ENCODE peak calls at places on chromosomes 16 and 17, in five cellular contexts. A is cardiac muscle cell, D is IMR-90, U is K562, J is colonic mucosa. Y is an unnamed sample.
A peak's percentile ranks its signal among the peaks of the same experiment; 100 is the strongest.

GRCh38 chr16:85673529-85674417 is 15.0 kb downstream of the GINS2 start:
- DNase-seq in A (peak; percentile 82), D (peak; percentile 75), U (no peak), J (no peak), Y (no peak)

GRCh38 chr16:2500937-2501750 is 12.6 kb upstream of the ATP6V0C start:
- DNase-seq in D (peak; percentile 69), J (peak; percentile 82), A (peak; percentile 88), U (peak; percentile 81), Y (peak; percentile 97)

GRCh38 chr17:77366206-77366557 is 225.4 kb downstream of the SEC14L1 start:
- DNase-seq in U (no peak), A (no peak), J (no peak), D (peak; percentile 46), Y (no peak)

GRCh38 chr17:6591599-6592158 is 35.3 kb upstream of the PITPNM3 start:
- DNase-seq in J (no peak), U (no peak), D (peak; percentile 94), A (peak; percentile 84), Y (no peak)

GRCh38 chr17:79135011-79135410 is 60.4 kb downstream of the ENGASE start:
- DNase-seq in U (no peak), A (no peak), J (no peak), D (no peak), Y (no peak)

GRCh38 chr16:83727751-83728352 is 79.9 kb upstream of the HSBP1 start:
- DNase-seq in D (no peak), J (no peak), A (no peak), U (no peak), Y (no peak)

GRCh38 chr16:57667526-57668258 is 414 bp upstream of the ADGRG3 start:
- DNase-seq in U (peak; percentile 78), A (peak; percentile 68), J (no peak), D (peak; percentile 38), Y (peak; percentile 74)

GRCh38 chr17:50219939-50220465 is 18.6 kb upstream of the COL1A1 start:
- DNase-seq in A (peak; percentile 90), D (peak; percentile 75), J (no peak), U (no peak), Y (peak; percentile 82)

GRCh38 chr16:34802848-34803599 is 1343.6 kb downstream of the TP53TG3F start:
- DNase-seq in A (no peak), J (no peak), U (no peak), D (no peak), Y (no peak)

GRCh38 chr17:61362396-61362795 is 37.2 kb upstream of the TBX2 start:
- DNase-seq in U (no peak), J (no peak), A (no peak), D (no peak), Y (peak; percentile 83)

GRCh38 chr17:69717819-69718218 is 303.3 kb downstream of the MAP2K6 start:
- DNase-seq in A (no peak), J (no peak), U (no peak), D (no peak), Y (no peak)

GRCh38 chr17:72388765-72389473 is 268.1 kb downstream of the SOX9 start:
- DNase-seq in A (peak; percentile 33), J (no peak), U (no peak), D (no peak), Y (peak; percentile 67)

GRCh38 chr17:56499799-56500388 is 93.6 kb upstream of the NOG start:
- DNase-seq in J (no peak), A (peak; percentile 21), U (peak; percentile 19), D (peak; percentile 37), Y (peak; percentile 65)

GRCh38 chr16:88003316-88003715 is 52.1 kb downstream of the BANP start:
- DNase-seq in U (no peak), J (no peak), D (no peak), A (no peak), Y (no peak)

GRCh38 chr16:83199012-83199411 is 572.2 kb downstream of the CDH13 start:
- DNase-seq in A (no peak), U (no peak), D (no peak), J (no peak), Y (no peak)

GRCh38 chr16:21302898-21303528 is 24.9 kb upstream of the CRYM start:
- DNase-seq in J (peak; percentile 50), A (peak; percentile 30), D (peak; percentile 93), U (peak; percentile 34), Y (no peak)

GRCh38 chr16:89315791-89316581 is 98.5 kb downstream of the ZNF778 start:
- DNase-seq in D (peak; percentile 89), J (peak; percentile 44), A (peak; percentile 73), U (peak; percentile 33), Y (no peak)

GRCh38 chr17:48644159-48644558 is 18.0 kb upstream of the HOXB9 start:
- DNase-seq in U (no peak), A (no peak), J (peak; percentile 41), D (no peak), Y (peak; percentile 14)

GRCh38 chr17:40191237-40192208 is 14.3 kb downstream of the RAPGEFL1 start:
- DNase-seq in A (peak; percentile 81), U (peak; percentile 80), D (peak; percentile 76), J (peak; percentile 66), Y (peak; percentile 97)

GRCh38 chr16:28845173-28846079 is 722 bp downstream of the TUFM start:
- DNase-seq in D (peak; percentile 12), A (peak; percentile 26), U (peak; percentile 60), J (peak; percentile 81), Y (peak; percentile 64)

GRCh38 chr16:70529051-70529777 is 5.6 kb downstream of the SF3B3 start:
- DNase-seq in D (peak; percentile 79), U (no peak), J (no peak), A (peak; percentile 67), Y (no peak)

GRCh38 chr17:79023886-79024771 is at the start of gene C1QTNF1:
- DNase-seq in U (no peak), D (peak; percentile 38), J (peak; percentile 73), A (peak; percentile 88), Y (peak; percentile 92)

GRCh38 chr17:57534863-57535651 is 210.0 kb downstream of the CCDC182 start:
- DNase-seq in D (no peak), U (peak; percentile 51), J (no peak), A (peak; percentile 35), Y (no peak)

GRCh38 chr17:15915996-15916395 is 28.9 kb upstream of the ADORA2B start:
- DNase-seq in D (no peak), J (no peak), U (no peak), A (no peak), Y (no peak)

GRCh38 chr16:56259425-56259779 is 68.1 kb downstream of the GNAO1 start:
- DNase-seq in J (no peak), U (no peak), A (no peak), D (no peak), Y (no peak)

GRCh38 chr17:50057521-50057991 is 1.6 kb downstream of the ITGA3 start:
- DNase-seq in D (no peak), J (peak; percentile 86), A (no peak), U (no peak), Y (peak; percentile 51)

GRCh38 chr16:12337776-12338655 is 361.5 kb downstream of the SNX29 start:
- DNase-seq in J (no peak), D (peak; percentile 60), U (no peak), A (no peak), Y (no peak)

GRCh38 chr17:28433696-28434095 is 27.7 kb upstream of the SLC46A1 start:
- DNase-seq in A (no peak), U (no peak), D (no peak), J (no peak), Y (no peak)

DNA sequence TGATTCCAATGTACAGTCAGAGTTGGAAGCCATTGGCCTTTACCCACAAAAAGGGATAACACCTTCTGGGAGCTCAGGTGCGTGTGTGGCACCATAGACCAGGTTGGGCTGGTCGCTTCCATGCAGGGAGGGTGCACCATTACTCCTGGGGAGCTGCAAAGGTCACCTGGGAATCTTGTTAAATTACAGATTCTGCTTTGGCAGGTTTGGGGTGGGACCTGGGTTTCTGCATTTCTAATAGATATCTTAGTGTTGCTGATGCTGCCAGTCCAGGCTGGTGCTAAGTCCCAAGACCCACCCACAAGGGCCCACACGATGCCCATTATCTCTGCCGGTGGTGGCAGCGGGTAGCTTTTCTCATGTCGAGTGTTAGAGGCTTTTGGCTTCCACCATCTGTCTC is 148.3 kb upstream of the CACNG5 start:
- DNase-seq in D (no peak), A (no peak), J (no peak), U (no peak), Y (peak; percentile 30)
- TF ChIP-seq CTCF in D (no peak), A (no peak), J (no peak), U (no peak), Y (no peak)

GRCh38 chr17:80793421-80793820 is 198.2 kb upstream of the CHMP6 start:
- DNase-seq in D (no peak), J (no peak), A (no peak), U (no peak), Y (peak; percentile 53)

GRCh38 chr17:80790981-80791742 is 200.5 kb upstream of the CHMP6 start:
- DNase-seq in A (no peak), J (no peak), D (no peak), U (no peak), Y (peak; percentile 38)

GRCh38 chr17:80790021-80790765 is 201.4 kb upstream of the CHMP6 start:
- DNase-seq in A (no peak), D (no peak), J (no peak), U (no peak), Y (peak; percentile 44)

GRCh38 chr17:80792373-80792781 is 199.3 kb upstream of the CHMP6 start:
- DNase-seq in U (no peak), A (peak; percentile 32), D (peak; percentile 56), J (no peak), Y (peak; percentile 36)

DNA sequence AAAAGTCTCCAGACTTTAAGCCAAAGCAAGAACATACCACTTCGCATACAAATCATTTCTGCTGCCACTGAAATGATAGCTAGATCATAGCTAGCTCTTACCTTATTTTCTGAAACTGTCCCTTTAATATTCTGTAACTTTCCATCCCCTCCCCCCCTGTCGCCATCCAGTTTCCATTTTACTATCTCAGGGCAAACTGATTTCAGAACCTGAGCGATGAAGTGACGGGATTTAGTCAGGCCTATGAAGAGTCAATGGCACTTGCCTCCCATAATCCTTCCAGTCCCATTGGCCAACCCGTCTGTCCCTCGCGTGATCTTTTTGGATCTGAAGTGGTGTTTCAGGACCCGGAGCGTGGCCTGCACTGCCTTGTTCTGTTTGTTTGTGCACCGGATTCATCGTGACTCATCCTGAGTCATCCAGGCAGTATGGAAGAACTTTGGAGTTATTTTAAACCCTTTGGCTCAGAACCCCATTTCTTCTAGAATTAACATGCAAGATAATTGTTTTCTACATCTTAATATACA is 199.8 kb upstream of the CHMP6 start:
- DNase-seq in A (peak; percentile 93), U (peak; percentile 72), D (peak; percentile 100), J (peak; percentile 60), Y (peak; percentile 46)
- H3K27ac ChIP-seq in A (no peak overlapping the region), U (peak overlapping the region; percentile 78), D (peak overlapping the region; percentile 97), J (peak overlapping the region; percentile 62), Y (peak overlapping the region; percentile 61)

GRCh38 chr16:67399749-67400704 is 6.7 kb upstream of the TPPP3 start:
- DNase-seq in A (no peak), D (no peak), J (no peak), U (no peak), Y (no peak)
- H3K4me1 ChIP-seq in A (peaks cover 14% of the 10 kb centered on the region), D (peaks cover 11% of the 10 kb centered on the region), J (peaks cover 14% of the 10 kb centered on the region), U (peaks cover 19% of the 10 kb centered on the region), Y (peaks cover 8% of the 10 kb centered on the region)

DNA sequence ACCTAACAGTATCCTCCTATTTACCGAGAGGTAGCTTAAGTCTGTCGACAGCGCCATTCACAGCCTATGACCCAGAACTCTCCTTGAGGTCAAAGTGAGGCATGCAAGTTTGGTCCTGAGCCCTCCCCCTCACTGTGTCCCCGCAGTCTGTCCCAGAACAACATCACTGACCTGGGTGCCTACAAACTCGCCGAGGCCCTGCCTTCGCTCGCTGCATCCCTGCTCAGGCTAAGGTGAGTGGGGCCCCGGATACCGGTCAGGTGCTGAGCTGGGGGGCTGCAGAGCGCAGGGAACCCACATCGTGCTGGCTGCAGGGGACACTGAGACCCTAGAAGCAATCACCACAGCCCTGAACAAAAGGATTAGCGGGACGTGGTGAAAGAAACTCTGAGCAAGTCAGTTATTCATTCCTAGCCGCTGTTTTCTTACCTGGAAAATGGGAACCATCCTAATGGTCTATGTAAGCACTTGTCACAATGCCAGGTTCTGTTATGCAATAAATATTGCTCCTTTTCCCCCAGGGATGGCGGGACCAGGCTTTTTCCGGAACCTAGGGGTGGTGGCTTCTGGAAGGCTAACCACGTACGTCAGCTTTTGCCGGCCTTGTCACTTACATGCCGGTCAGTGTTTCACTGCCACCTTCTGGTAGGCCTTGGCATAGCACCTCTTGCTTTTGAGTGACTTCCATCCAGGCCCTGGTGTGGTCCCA is 23.8 kb downstream of the DEXI start:
- DNase-seq in A (peak; percentile 97), U (peak; percentile 80), J (peak; percentile 95), D (peak; percentile 92), Y (peak; percentile 99)
- TF ChIP-seq CTCF in A (peak; percentile 100), U (peak; percentile 98), J (peak; percentile 93), D (peak; percentile 94), Y (peak; percentile 94)